ENCODE peak calls at places on chromosomes 2 and 18, in seven cellular contexts. One of them, this sample, is unnamed.

GRCh38 chr2:126700073-126700581 is 44.2 kb downstream of the GYPC start:
- DNase-seq in posterior vena cava: no peak
- DNase-seq in T-helper 9 cell: no peak
- DNase-seq in Caki2: peak; percentile 10
- DNase-seq in activated naive CD4-positive, alpha-beta T cell treated with anti-CD3 and anti-CD28 coated beads for 36 hours: no peak
- DNase-seq in EL: no peak
- DNase-seq in uterus: no peak
- DNase-seq in this sample: no peak

GRCh38 chr18:77140439-77141109 is 8.0 kb upstream of the MBP start:
- DNase-seq in Caki2: no peak
- DNase-seq in uterus: no peak
- DNase-seq in posterior vena cava: no peak
- DNase-seq in T-helper 9 cell: peak; percentile 26
- DNase-seq in activated naive CD4-positive, alpha-beta T cell treated with anti-CD3 and anti-CD28 coated beads for 36 hours: peak; percentile 84
- DNase-seq in EL: no peak
- DNase-seq in this sample: no peak

GRCh38 chr2:97738236-97739019 is 25.1 kb downstream of the ZAP70 start:
- DNase-seq in EL: no peak
- DNase-seq in posterior vena cava: peak; percentile 72
- DNase-seq in T-helper 9 cell: no peak
- DNase-seq in activated naive CD4-positive, alpha-beta T cell treated with anti-CD3 and anti-CD28 coated beads for 36 hours: no peak
- DNase-seq in Caki2: no peak
- DNase-seq in uterus: no peak
- DNase-seq in this sample: no peak

GRCh38 chr2:65622951-65623525 is 190.6 kb upstream of the SPRED2 start:
- DNase-seq in activated naive CD4-positive, alpha-beta T cell treated with anti-CD3 and anti-CD28 coated beads for 36 hours: no peak
- DNase-seq in T-helper 9 cell: no peak
- DNase-seq in EL: no peak
- DNase-seq in uterus: no peak
- DNase-seq in posterior vena cava: no peak
- DNase-seq in Caki2: no peak
- DNase-seq in this sample: no peak

GRCh38 chr2:238668426-238668825 is 179.5 kb upstream of the TWIST2 start:
- DNase-seq in posterior vena cava: no peak
- DNase-seq in T-helper 9 cell: no peak
- DNase-seq in activated naive CD4-positive, alpha-beta T cell treated with anti-CD3 and anti-CD28 coated beads for 36 hours: no peak
- DNase-seq in Caki2: no peak
- DNase-seq in EL: no peak
- DNase-seq in uterus: no peak
- DNase-seq in this sample: no peak

GRCh38 chr18:70415823-70416488 is 127.1 kb downstream of the SOCS6 start:
- DNase-seq in T-helper 9 cell: no peak
- DNase-seq in posterior vena cava: no peak
- DNase-seq in activated naive CD4-positive, alpha-beta T cell treated with anti-CD3 and anti-CD28 coated beads for 36 hours: no peak
- DNase-seq in Caki2: no peak
- DNase-seq in uterus: no peak
- DNase-seq in EL: no peak
- DNase-seq in this sample: no peak

GRCh38 chr2:207166349-207167128 is 791 bp upstream of the KLF7 start:
- DNase-seq in posterior vena cava: peak; percentile 94
- DNase-seq in uterus: peak; percentile 83
- DNase-seq in activated naive CD4-positive, alpha-beta T cell treated with anti-CD3 and anti-CD28 coated beads for 36 hours: peak; percentile 71
- DNase-seq in EL: peak; percentile 82
- DNase-seq in Caki2: no peak
- DNase-seq in T-helper 9 cell: peak; percentile 55
- DNase-seq in this sample: peak; percentile 79

GRCh38 chr2:228615501-228615900 is 434.0 kb upstream of the SPHKAP start:
- DNase-seq in Caki2: no peak
- DNase-seq in activated naive CD4-positive, alpha-beta T cell treated with anti-CD3 and anti-CD28 coated beads for 36 hours: no peak
- DNase-seq in uterus: no peak
- DNase-seq in EL: no peak
- DNase-seq in T-helper 9 cell: no peak
- DNase-seq in posterior vena cava: no peak
- DNase-seq in this sample: no peak

GRCh38 chr2:2826209-2826551 is 495.1 kb upstream of the MYT1L start:
- DNase-seq in activated naive CD4-positive, alpha-beta T cell treated with anti-CD3 and anti-CD28 coated beads for 36 hours: no peak
- DNase-seq in Caki2: no peak
- DNase-seq in uterus: no peak
- DNase-seq in EL: no peak
- DNase-seq in posterior vena cava: peak; percentile 51
- DNase-seq in T-helper 9 cell: no peak
- DNase-seq in this sample: no peak

GRCh38 chr18:7789853-7790552 is 222.9 kb downstream of the PTPRM start:
- DNase-seq in activated naive CD4-positive, alpha-beta T cell treated with anti-CD3 and anti-CD28 coated beads for 36 hours: no peak
- DNase-seq in posterior vena cava: no peak
- DNase-seq in Caki2: peak; percentile 34
- DNase-seq in uterus: no peak
- DNase-seq in EL: peak; percentile 49
- DNase-seq in T-helper 9 cell: no peak
- DNase-seq in this sample: peak; percentile 20

GRCh38 chr2:237662671-237663093 is 35.3 kb downstream of the LRRFIP1 start:
- DNase-seq in Caki2: peak; percentile 79
- DNase-seq in T-helper 9 cell: peak; percentile 18
- DNase-seq in uterus: peak; percentile 99
- DNase-seq in EL: peak; percentile 88
- DNase-seq in activated naive CD4-positive, alpha-beta T cell treated with anti-CD3 and anti-CD28 coated beads for 36 hours: peak; percentile 79
- DNase-seq in posterior vena cava: peak; percentile 95
- DNase-seq in this sample: peak; percentile 40

GRCh38 chr18:62101236-62101635 is 85.6 kb downstream of the PIGN start:
- DNase-seq in T-helper 9 cell: no peak
- DNase-seq in Caki2: no peak
- DNase-seq in uterus: no peak
- DNase-seq in activated naive CD4-positive, alpha-beta T cell treated with anti-CD3 and anti-CD28 coated beads for 36 hours: no peak
- DNase-seq in posterior vena cava: no peak
- DNase-seq in EL: no peak
- DNase-seq in this sample: no peak

GRCh38 chr2:64888591-64889309 is 100.4 kb upstream of the SLC1A4 start:
- DNase-seq in EL: peak; percentile 29
- DNase-seq in posterior vena cava: no peak
- DNase-seq in Caki2: no peak
- DNase-seq in T-helper 9 cell: no peak
- DNase-seq in uterus: no peak
- DNase-seq in activated naive CD4-positive, alpha-beta T cell treated with anti-CD3 and anti-CD28 coated beads for 36 hours: no peak
- DNase-seq in this sample: peak; percentile 15

GRCh38 chr18:3084206-3084605 is 71.3 kb upstream of the LPIN2 start:
- DNase-seq in T-helper 9 cell: no peak
- DNase-seq in Caki2: no peak
- DNase-seq in uterus: no peak
- DNase-seq in EL: no peak
- DNase-seq in activated naive CD4-positive, alpha-beta T cell treated with anti-CD3 and anti-CD28 coated beads for 36 hours: no peak
- DNase-seq in posterior vena cava: no peak
- DNase-seq in this sample: no peak

GRCh38 chr2:69667805-69668382 is 24.4 kb upstream of the AAK1 start:
- DNase-seq in uterus: no peak
- DNase-seq in activated naive CD4-positive, alpha-beta T cell treated with anti-CD3 and anti-CD28 coated beads for 36 hours: no peak
- DNase-seq in Caki2: peak; percentile 48
- DNase-seq in posterior vena cava: no peak
- DNase-seq in T-helper 9 cell: no peak
- DNase-seq in EL: peak; percentile 45
- DNase-seq in this sample: no peak

GRCh38 chr2:238081561-238081960 is 18.6 kb upstream of the ESPNL start:
- DNase-seq in posterior vena cava: no peak
- DNase-seq in EL: no peak
- DNase-seq in Caki2: no peak
- DNase-seq in T-helper 9 cell: no peak
- DNase-seq in activated naive CD4-positive, alpha-beta T cell treated with anti-CD3 and anti-CD28 coated beads for 36 hours: peak; percentile 1
- DNase-seq in uterus: no peak
- DNase-seq in this sample: peak; percentile 39

GRCh38 chr2:96213379-96213778 is 4.8 kb upstream of the STARD7 start:
- DNase-seq in activated naive CD4-positive, alpha-beta T cell treated with anti-CD3 and anti-CD28 coated beads for 36 hours: no peak
- DNase-seq in Caki2: no peak
- DNase-seq in T-helper 9 cell: no peak
- DNase-seq in EL: no peak
- DNase-seq in posterior vena cava: no peak
- DNase-seq in uterus: no peak
- DNase-seq in this sample: no peak

GRCh38 chr2:162826901-162827300 is 11.7 kb downstream of the KCNH7 start:
- DNase-seq in activated naive CD4-positive, alpha-beta T cell treated with anti-CD3 and anti-CD28 coated beads for 36 hours: no peak
- DNase-seq in T-helper 9 cell: no peak
- DNase-seq in Caki2: no peak
- DNase-seq in posterior vena cava: no peak
- DNase-seq in uterus: no peak
- DNase-seq in EL: peak; percentile 0
- DNase-seq in this sample: no peak

GRCh38 chr18:37019157-37019571 is 190.2 kb downstream of the KIAA1328 start:
- DNase-seq in EL: peak; percentile 29
- DNase-seq in posterior vena cava: no peak
- DNase-seq in uterus: no peak
- DNase-seq in activated naive CD4-positive, alpha-beta T cell treated with anti-CD3 and anti-CD28 coated beads for 36 hours: no peak
- DNase-seq in Caki2: no peak
- DNase-seq in T-helper 9 cell: no peak
- DNase-seq in this sample: no peak

GRCh38 chr2:27093430-27094352 is 7.1 kb downstream of the KHK start:
- DNase-seq in uterus: no peak
- DNase-seq in activated naive CD4-positive, alpha-beta T cell treated with anti-CD3 and anti-CD28 coated beads for 36 hours: no peak
- DNase-seq in EL: no peak
- DNase-seq in Caki2: no peak
- DNase-seq in posterior vena cava: no peak
- DNase-seq in T-helper 9 cell: no peak
- DNase-seq in this sample: no peak

GRCh38 chr2:226130192-226130591 is 669.4 kb downstream of the IRS1 start:
- DNase-seq in EL: no peak
- DNase-seq in uterus: no peak
- DNase-seq in T-helper 9 cell: no peak
- DNase-seq in activated naive CD4-positive, alpha-beta T cell treated with anti-CD3 and anti-CD28 coated beads for 36 hours: no peak
- DNase-seq in posterior vena cava: no peak
- DNase-seq in Caki2: no peak
- DNase-seq in this sample: no peak

GRCh38 chr2:236161082-236161462 is 7.1 kb downstream of the GBX2 start:
- DNase-seq in T-helper 9 cell: no peak
- DNase-seq in EL: no peak
- DNase-seq in activated naive CD4-positive, alpha-beta T cell treated with anti-CD3 and anti-CD28 coated beads for 36 hours: no peak
- DNase-seq in posterior vena cava: no peak
- DNase-seq in Caki2: no peak
- DNase-seq in uterus: no peak
- DNase-seq in this sample: no peak

GRCh38 chr2:46229134-46230063 is 67.8 kb upstream of the EPAS1 start:
- DNase-seq in posterior vena cava: no peak
- DNase-seq in Caki2: peak; percentile 87
- DNase-seq in uterus: no peak
- DNase-seq in T-helper 9 cell: no peak
- DNase-seq in EL: no peak
- DNase-seq in activated naive CD4-positive, alpha-beta T cell treated with anti-CD3 and anti-CD28 coated beads for 36 hours: peak; percentile 29
- DNase-seq in this sample: no peak

GRCh38 chr2:10188211-10188610 is 65.7 kb downstream of the RRM2 start:
- DNase-seq in EL: peak; percentile 34
- DNase-seq in uterus: no peak
- DNase-seq in posterior vena cava: no peak
- DNase-seq in activated naive CD4-positive, alpha-beta T cell treated with anti-CD3 and anti-CD28 coated beads for 36 hours: no peak
- DNase-seq in Caki2: no peak
- DNase-seq in T-helper 9 cell: no peak
- DNase-seq in this sample: no peak

GRCh38 chr18:75003764-75004690 is 204.9 kb downstream of the PTGR3 start:
- DNase-seq in posterior vena cava: no peak
- DNase-seq in Caki2: no peak
- DNase-seq in EL: no peak
- DNase-seq in uterus: no peak
- DNase-seq in activated naive CD4-positive, alpha-beta T cell treated with anti-CD3 and anti-CD28 coated beads for 36 hours: no peak
- DNase-seq in T-helper 9 cell: no peak
- DNase-seq in this sample: no peak

GRCh38 chr2:197184959-197185586 is 125.5 kb downstream of the ANKRD44 start:
- DNase-seq in EL: no peak
- DNase-seq in T-helper 9 cell: no peak
- DNase-seq in posterior vena cava: peak; percentile 93
- DNase-seq in uterus: peak; percentile 62
- DNase-seq in activated naive CD4-positive, alpha-beta T cell treated with anti-CD3 and anti-CD28 coated beads for 36 hours: no peak
- DNase-seq in Caki2: peak; percentile 78
- DNase-seq in this sample: peak; percentile 43

GRCh38 chr2:133561045-133561852 is 7.0 kb downstream of the NCKAP5 start:
- DNase-seq in Caki2: peak; percentile 55
- DNase-seq in EL: peak; percentile 72
- DNase-seq in posterior vena cava: no peak
- DNase-seq in uterus: no peak
- DNase-seq in activated naive CD4-positive, alpha-beta T cell treated with anti-CD3 and anti-CD28 coated beads for 36 hours: no peak
- DNase-seq in T-helper 9 cell: no peak
- DNase-seq in this sample: peak; percentile 89

GRCh38 chr2:10045561-10046355 is 2.4 kb downstream of the KLF11 start:
- DNase-seq in EL: no peak
- DNase-seq in uterus: no peak
- DNase-seq in posterior vena cava: peak; percentile 71
- DNase-seq in T-helper 9 cell: no peak
- DNase-seq in activated naive CD4-positive, alpha-beta T cell treated with anti-CD3 and anti-CD28 coated beads for 36 hours: no peak
- DNase-seq in Caki2: peak; percentile 80
- DNase-seq in this sample: no peak

GRCh38 chr2:59029058-59029457 is 787.9 kb upstream of the FANCL start:
- DNase-seq in posterior vena cava: no peak
- DNase-seq in T-helper 9 cell: no peak
- DNase-seq in Caki2: no peak
- DNase-seq in EL: no peak
- DNase-seq in uterus: no peak
- DNase-seq in activated naive CD4-positive, alpha-beta T cell treated with anti-CD3 and anti-CD28 coated beads for 36 hours: no peak
- DNase-seq in this sample: no peak

GRCh38 chr18:42196651-42197050 is 241.6 kb downstream of the PIK3C3 start:
- DNase-seq in Caki2: peak; percentile 35
- DNase-seq in activated naive CD4-positive, alpha-beta T cell treated with anti-CD3 and anti-CD28 coated beads for 36 hours: no peak
- DNase-seq in uterus: no peak
- DNase-seq in T-helper 9 cell: no peak
- DNase-seq in EL: peak; percentile 27
- DNase-seq in posterior vena cava: no peak
- DNase-seq in this sample: no peak

GRCh38 chr2:180222642-180223041 is 215.5 kb upstream of the CWC22 start:
- DNase-seq in T-helper 9 cell: no peak
- DNase-seq in EL: peak; percentile 35
- DNase-seq in uterus: no peak
- DNase-seq in Caki2: peak; percentile 53
- DNase-seq in activated naive CD4-positive, alpha-beta T cell treated with anti-CD3 and anti-CD28 coated beads for 36 hours: no peak
- DNase-seq in posterior vena cava: no peak
- DNase-seq in this sample: no peak

GRCh38 chr2:231642631-231643493 is 50.2 kb downstream of the TEX44 start:
- DNase-seq in EL: peak; percentile 97
- DNase-seq in Caki2: peak; percentile 98
- DNase-seq in uterus: peak; percentile 87
- DNase-seq in posterior vena cava: peak; percentile 97
- DNase-seq in activated naive CD4-positive, alpha-beta T cell treated with anti-CD3 and anti-CD28 coated beads for 36 hours: peak; percentile 89
- DNase-seq in T-helper 9 cell: peak; percentile 8
- DNase-seq in this sample: no peak

GRCh38 chr2:105114551-105114950 is 76.7 kb downstream of the MRPS9 start:
- DNase-seq in T-helper 9 cell: no peak
- DNase-seq in activated naive CD4-positive, alpha-beta T cell treated with anti-CD3 and anti-CD28 coated beads for 36 hours: no peak
- DNase-seq in EL: peak; percentile 63
- DNase-seq in uterus: no peak
- DNase-seq in posterior vena cava: no peak
- DNase-seq in Caki2: peak; percentile 54
- DNase-seq in this sample: peak; percentile 83

GRCh38 chr18:26548144-26549102 is at the start of gene KCTD1:
- DNase-seq in posterior vena cava: peak; percentile 94
- DNase-seq in activated naive CD4-positive, alpha-beta T cell treated with anti-CD3 and anti-CD28 coated beads for 36 hours: peak; percentile 76
- DNase-seq in T-helper 9 cell: peak; percentile 22
- DNase-seq in uterus: peak; percentile 67
- DNase-seq in Caki2: peak; percentile 80
- DNase-seq in EL: peak; percentile 90
- DNase-seq in this sample: peak; percentile 70

GRCh38 chr18:8107426-8107825 is 501.8 kb upstream of the RAB12 start:
- DNase-seq in EL: no peak
- DNase-seq in activated naive CD4-positive, alpha-beta T cell treated with anti-CD3 and anti-CD28 coated beads for 36 hours: no peak
- DNase-seq in posterior vena cava: no peak
- DNase-seq in uterus: no peak
- DNase-seq in Caki2: peak; percentile 52
- DNase-seq in T-helper 9 cell: no peak
- DNase-seq in this sample: no peak

GRCh38 chr2:198059800-198060199 is 255.4 kb downstream of the PLCL1 start:
- DNase-seq in EL: no peak
- DNase-seq in Caki2: no peak
- DNase-seq in uterus: no peak
- DNase-seq in activated naive CD4-positive, alpha-beta T cell treated with anti-CD3 and anti-CD28 coated beads for 36 hours: no peak
- DNase-seq in T-helper 9 cell: no peak
- DNase-seq in posterior vena cava: no peak
- DNase-seq in this sample: no peak

GRCh38 chr2:188307850-188308283 is 16.2 kb downstream of the GULP1 start:
- DNase-seq in activated naive CD4-positive, alpha-beta T cell treated with anti-CD3 and anti-CD28 coated beads for 36 hours: no peak
- DNase-seq in Caki2: no peak
- DNase-seq in EL: peak; percentile 56
- DNase-seq in uterus: no peak
- DNase-seq in posterior vena cava: no peak
- DNase-seq in T-helper 9 cell: no peak
- DNase-seq in this sample: no peak

GRCh38 chr2:105517814-105518705 is 119.2 kb upstream of the FHL2 start:
- DNase-seq in T-helper 9 cell: no peak
- DNase-seq in EL: peak; percentile 62
- DNase-seq in posterior vena cava: peak; percentile 76
- DNase-seq in Caki2: no peak
- DNase-seq in uterus: peak; percentile 44
- DNase-seq in activated naive CD4-positive, alpha-beta T cell treated with anti-CD3 and anti-CD28 coated beads for 36 hours: no peak
- DNase-seq in this sample: peak; percentile 11